ENCODE peak calls at places on chromosomes 12 and 14, in six cellular contexts. B is ovary; I is esophagus muscularis mucosa; A is Panc1; U is effector memory CD4-positive, alpha-beta T cell; M is right lobe of liver. H is an unnamed sample.

GRCh38 chr14:27553820-27554219 is 956.0 kb upstream of the NOVA1 start:
- DNase-seq in B (no peak), U (no peak), I (no peak), M (no peak), A (no peak), H (no peak)

GRCh38 chr14:92417759-92418158 is 94.8 kb downstream of the SLC24A4 start:
- DNase-seq in M (no peak), A (no peak), B (no peak), U (no peak), I (no peak), H (peak; percentile 48)

GRCh38 chr14:58881433-58881832 is 243.7 kb downstream of the DACT1 start:
- DNase-seq in A (no peak), M (no peak), U (no peak), I (no peak), B (no peak), H (no peak)

GRCh38 chr14:60276347-60276746 is 27.3 kb downstream of the PPM1A start:
- DNase-seq in I (no peak), B (no peak), A (no peak), U (no peak), M (no peak), H (no peak)

GRCh38 chr12:48750215-48750614 is 33.7 kb upstream of the CCNT1 start:
- DNase-seq in B (no peak), I (no peak), A (no peak), M (no peak), U (no peak), H (no peak)

GRCh38 chr14:101723061-101723595 is 38.4 kb upstream of the PPP2R5C start:
- DNase-seq in M (no peak), U (no peak), B (no peak), I (no peak), A (no peak), H (no peak)

GRCh38 chr12:114711689-114712152 is 27.7 kb upstream of the TBX3 start:
- DNase-seq in I (no peak), U (no peak), M (no peak), B (no peak), A (no peak), H (no peak)

GRCh38 chr14:95497561-95498011 is 18.9 kb downstream of the SYNE3 start:
- DNase-seq in A (no peak), M (no peak), I (no peak), B (no peak), U (no peak), H (peak; percentile 16)

GRCh38 chr12:26555139-26555538 is 277.9 kb downstream of the ITPR2 start:
- DNase-seq in A (no peak), U (no peak), B (no peak), M (no peak), I (no peak), H (no peak)

GRCh38 chr14:85233756-85234545 is 296.0 kb upstream of the FLRT2 start:
- DNase-seq in U (no peak), M (no peak), I (no peak), A (peak; percentile 82), B (no peak), H (no peak)

GRCh38 chr14:95522116-95522515 is 5.7 kb upstream of the SYNE3 start:
- DNase-seq in U (no peak), M (peak; percentile 31), A (no peak), B (no peak), I (no peak), H (no peak)

GRCh38 chr14:34331728-34332623 is 130.1 kb downstream of the SPTSSA start:
- DNase-seq in M (peak; percentile 77), A (peak; percentile 22), U (peak; percentile 29), I (peak; percentile 92), B (peak; percentile 42), H (peak; percentile 37)

GRCh38 chr12:110582286-110583136 is 607 bp downstream of the PPTC7 start:
- DNase-seq in M (peak; percentile 82), A (no peak), I (no peak), B (peak; percentile 66), U (peak; percentile 77), H (peak; percentile 80)

GRCh38 chr12:7832059-7832696 is 40.5 kb downstream of the SLC2A14 start:
- DNase-seq in A (peak; percentile 4), B (no peak), I (no peak), U (peak; percentile 1), M (no peak), H (no peak)

GRCh38 chr12:60173213-60174170 is 577.7 kb downstream of the SLC16A7 start:
- DNase-seq in A (no peak), U (no peak), I (no peak), B (no peak), M (no peak), H (no peak)

GRCh38 chr14:65434216-65434850 is 21.8 kb downstream of the FUT8 start:
- DNase-seq in A (no peak), B (no peak), I (no peak), U (no peak), M (no peak), H (no peak)

GRCh38 chr14:78399316-78399889 is 229.2 kb downstream of the NRXN3 start:
- DNase-seq in M (no peak), I (no peak), U (no peak), B (no peak), A (no peak), H (no peak)

GRCh38 chr12:113908584-113909100 is 57.5 kb downstream of the RBM19 start:
- DNase-seq in B (no peak), A (no peak), I (no peak), M (no peak), U (no peak), H (no peak)

GRCh38 chr12:7068240-7068993 is 7.9 kb downstream of the C1S start:
- DNase-seq in I (no peak), U (no peak), A (no peak), B (no peak), M (peak; percentile 79), H (no peak)

GRCh38 chr12:90729741-90730140 is 225.2 kb downstream of the CCER1 start:
- DNase-seq in A (no peak), B (no peak), U (no peak), I (no peak), M (no peak), H (no peak)

GRCh38 chr12:89862511-89863331 is 154.1 kb upstream of the ATP2B1 start:
- DNase-seq in B (no peak), U (peak; percentile 42), A (no peak), M (no peak), I (no peak), H (peak; percentile 31)

GRCh38 chr12:108299980-108300696 is 39.0 kb downstream of the CMKLR1 start:
- DNase-seq in U (no peak), I (no peak), A (no peak), B (no peak), M (no peak), H (peak; percentile 39)

GRCh38 chr12:108298761-108299275 is 40.3 kb downstream of the CMKLR1 start:
- DNase-seq in I (no peak), B (no peak), A (no peak), M (no peak), U (no peak), H (no peak)

GRCh38 chr12:108297895-108298760 is 41.0 kb downstream of the CMKLR1 start:
- DNase-seq in U (no peak), B (no peak), M (no peak), A (no peak), I (no peak), H (no peak)

GRCh38 chr12:108301346-108301745 is 37.8 kb downstream of the CMKLR1 start:
- DNase-seq in I (no peak), A (no peak), M (no peak), B (no peak), U (no peak), H (no peak)

DNA sequence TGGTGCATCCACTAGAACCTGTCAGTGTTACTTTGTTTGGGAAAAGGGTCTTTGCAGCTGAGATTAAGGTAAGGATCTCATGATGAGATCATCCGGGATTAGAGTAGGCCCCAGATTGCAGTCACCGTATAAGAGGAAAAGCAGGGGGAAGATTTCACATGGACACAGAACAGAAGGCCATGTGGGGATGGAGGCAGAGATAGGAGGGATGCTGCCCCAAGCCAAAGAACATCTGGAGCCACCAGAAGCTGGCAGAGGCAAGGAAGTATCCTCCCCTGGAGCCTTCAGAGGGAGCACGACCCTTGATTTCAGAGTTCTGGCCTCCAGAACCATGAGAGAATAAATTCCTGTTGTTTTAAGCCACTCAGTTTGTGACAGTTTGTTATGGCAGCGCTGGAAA is 39.6 kb downstream of the CMKLR1 start:
- DNase-seq in B (no peak), U (no peak), A (no peak), M (no peak), I (no peak), H (peak; percentile 50)
- H3K4me1 ChIP-seq in B (peaks cover 1% of the 10 kb centered on the region), U (no peaks in the 10 kb centered on the region), A (no peaks in the 10 kb centered on the region), M (no peaks in the 10 kb centered on the region), I (peaks cover 22% of the 10 kb centered on the region), H (peaks cover 30% of the 10 kb centered on the region)

GRCh38 chr14:39055786-39056474 is 47.1 kb downstream of the SEC23A start:
- DNase-seq in A (no peak), U (no peak), M (no peak), B (no peak), I (no peak), H (no peak)
- H3K9me3 ChIP-seq in A (peaks cover 8% of the 10 kb centered on the region), U (peaks cover 15% of the 10 kb centered on the region), M (peaks cover 5% of the 10 kb centered on the region), B (no peaks in the 10 kb centered on the region), I (peaks cover 8% of the 10 kb centered on the region), H (peaks cover 17% of the 10 kb centered on the region)

GRCh38 chr14:22520786-22521185 is 68.2 kb downstream of the DAD1 start:
- DNase-seq in B (no peak), I (no peak), A (no peak), M (no peak), U (no peak), H (no peak)

GRCh38 chr14:22524105-22524783 is 64.8 kb downstream of the DAD1 start:
- DNase-seq in M (no peak), I (no peak), A (no peak), U (no peak), B (no peak), H (no peak)

GRCh38 chr14:22520235-22520634 is 68.8 kb downstream of the DAD1 start:
- DNase-seq in I (no peak), A (no peak), U (no peak), B (no peak), M (no peak), H (no peak)

GRCh38 chr14:22523283-22523682 is 65.7 kb downstream of the DAD1 start:
- DNase-seq in I (no peak), A (no peak), B (no peak), M (no peak), U (no peak), H (no peak)

GRCh38 chr14:22521449-22522239 is 67.4 kb downstream of the DAD1 start:
- DNase-seq in I (no peak), A (no peak), U (no peak), M (peak; percentile 64), B (no peak), H (no peak)
- H3K4me1 ChIP-seq in I (no peaks in the 10 kb centered on the region), A (no peaks in the 10 kb centered on the region), U (peaks cover 87% of the 10 kb centered on the region), M (peaks cover 9% of the 10 kb centered on the region), B (no peaks in the 10 kb centered on the region), H (peaks cover 38% of the 10 kb centered on the region)

DNA sequence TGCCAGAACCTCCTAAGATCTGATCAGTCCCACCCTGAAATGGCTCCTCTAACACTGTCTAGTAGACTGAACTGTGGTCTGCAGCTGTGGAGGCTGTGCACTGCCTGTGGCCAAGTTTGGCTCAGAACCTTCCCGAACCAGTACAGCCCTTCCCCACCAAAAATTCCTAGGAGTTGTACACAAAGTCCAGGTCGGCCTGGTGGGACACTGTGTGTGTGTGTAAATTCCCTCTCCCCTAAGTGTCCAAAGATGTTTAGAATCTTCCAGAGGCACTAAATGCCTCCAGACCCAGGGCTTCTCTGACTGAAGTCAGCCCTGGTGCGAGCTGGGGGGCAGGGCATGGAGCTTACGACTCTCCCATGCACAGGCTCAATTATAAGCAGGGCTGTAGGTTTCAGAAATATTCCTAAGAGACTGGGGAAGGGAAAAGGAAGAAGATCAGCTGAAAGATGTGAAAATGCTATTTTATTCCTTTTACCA is 107.0 kb upstream of the ATF7IP start:
- DNase-seq in A (no peak), I (no peak), B (peak; percentile 24), U (no peak), M (peak; percentile 58), H (no peak)
- H3K9me3 ChIP-seq in A (no peaks in the 10 kb centered on the region), I (no peaks in the 10 kb centered on the region), B (no peaks in the 10 kb centered on the region), U (no peaks in the 10 kb centered on the region), M (no peaks in the 10 kb centered on the region), H (no peaks in the 10 kb centered on the region)

H was measured in tibial artery.